ENCODE peak calls at places on chromosomes 7 and 10, in six cellular contexts. Q is GM10248, P is WTC11, Y is GM13977, X is chondrocyte, U is psoas muscle. G is an unnamed sample.

GRCh38 chr10:70499829-70500167 is 21.2 kb downstream of the PALD1 start:
- DNase-seq in Y (peak; percentile 45), U (no peak), P (no peak), Q (no peak), X (no peak), G (no peak)

GRCh38 chr7:66013938-66014337 is 31.9 kb upstream of the GUSB start:
- DNase-seq in P (peak; percentile 62), Q (no peak), U (no peak), X (no peak), Y (no peak), G (no peak)

GRCh38 chr10:71597821-71598498 is 121.6 kb downstream of the C10orf105 start:
- DNase-seq in Q (peak; percentile 57), P (no peak), Y (peak; percentile 67), U (peak; percentile 89), X (no peak), G (no peak)

GRCh38 chr7:10106609-10107008 is 867.1 kb upstream of the PHF14 start:
- DNase-seq in X (no peak), P (no peak), Q (no peak), Y (no peak), U (no peak), G (no peak)

GRCh38 chr10:17768957-17769356 is 17.0 kb downstream of the TMEM236 start:
- DNase-seq in P (no peak), Y (no peak), U (no peak), Q (no peak), X (no peak), G (no peak)

GRCh38 chr7:48360574-48360973 is 189.3 kb downstream of the ABCA13 start:
- DNase-seq in P (no peak), X (no peak), Q (no peak), U (no peak), Y (no peak), G (no peak)

GRCh38 chr10:132480356-132480755 is 57.2 kb upstream of the INPP5A start:
- DNase-seq in Q (no peak), X (peak; percentile 62), Y (no peak), U (peak; percentile 78), P (peak; percentile 3), G (no peak)

GRCh38 chr10:60611291-60611747 is 167.0 kb upstream of the CDK1 start:
- DNase-seq in Q (no peak), U (no peak), Y (no peak), X (no peak), P (no peak), G (peak; percentile 5)

GRCh38 chr7:105032553-105033214 is 18.7 kb downstream of the KMT2E start:
- DNase-seq in P (no peak), X (no peak), Q (no peak), Y (no peak), U (no peak), G (no peak)

GRCh38 chr10:69317175-69318086 is 39.1 kb downstream of the HK1 start:
- DNase-seq in Q (peak; percentile 80), Y (peak; percentile 85), U (no peak), P (no peak), X (no peak), G (peak; percentile 78)

GRCh38 chr7:47951374-47951773 is 3.1 kb upstream of the PKD1L1 start:
- DNase-seq in X (no peak), Y (no peak), P (no peak), U (no peak), Q (no peak), G (no peak)

GRCh38 chr7:1928555-1929348 is 258.7 kb downstream of the ELFN1 start:
- DNase-seq in Q (no peak), X (no peak), P (no peak), Y (no peak), U (peak; percentile 31), G (no peak)

GRCh38 chr10:613217-613616 is 76.3 kb downstream of the DIP2C start:
- DNase-seq in Y (no peak), X (no peak), Q (no peak), P (no peak), U (no peak), G (no peak)

GRCh38 chr7:27157717-27158431 is 1.4 kb upstream of the HOXA7 start:
- DNase-seq in X (no peak), P (no peak), Q (no peak), U (peak; percentile 49), Y (no peak), G (no peak)

GRCh38 chr7:157664866-157665633 is 328.2 kb downstream of the DNAJB6 start:
- DNase-seq in X (no peak), Y (no peak), P (no peak), U (no peak), Q (no peak), G (no peak)

GRCh38 chr7:131302876-131303707 is 24.6 kb upstream of the MKLN1 start:
- DNase-seq in P (peak; percentile 48), Q (peak; percentile 30), Y (peak; percentile 37), U (no peak), X (no peak), G (peak; percentile 22)

GRCh38 chr7:131300078-131300477 is 27.6 kb upstream of the MKLN1 start:
- DNase-seq in Q (no peak), U (no peak), P (no peak), X (no peak), Y (no peak), G (no peak)

GRCh38 chr7:131298608-131298992 is 29.1 kb upstream of the MKLN1 start:
- DNase-seq in Y (no peak), Q (no peak), P (no peak), X (no peak), U (no peak), G (no peak)

GRCh38 chr7:131302453-131302852 is 25.2 kb upstream of the MKLN1 start:
- DNase-seq in Q (no peak), X (no peak), U (no peak), Y (no peak), P (no peak), G (no peak)

GRCh38 chr7:131300572-131301466 is 26.9 kb upstream of the MKLN1 start:
- DNase-seq in Y (no peak), X (no peak), P (no peak), U (no peak), Q (no peak), G (no peak)
- TF ChIP-seq CTCF in Y (no peak), X (no peak), P (no peak), U (no peak), Q (no peak), G (no peak)

GRCh38 chr7:128919881-128920789 is 9.6 kb upstream of the KCP start:
- DNase-seq in X (no peak), P (no peak), Q (no peak), Y (no peak), U (no peak), G (no peak)
- TF ChIP-seq CTCF in X (peak; percentile 56), P (no peak), Q (peak; percentile 19), Y (peak; percentile 9), U (no peak), G (no peak)

GRCh38 chr7:79810945-79811344 is 323.7 kb upstream of the GNAI1 start:
- DNase-seq in P (no peak), Q (no peak), U (no peak), Y (no peak), X (no peak), G (no peak)

GRCh38 chr7:79806161-79806734 is 328.4 kb upstream of the GNAI1 start:
- DNase-seq in Q (no peak), P (no peak), Y (no peak), X (no peak), U (no peak), G (no peak)
- TF ChIP-seq CTCF in Q (no peak), P (no peak), Y (no peak), X (peak; percentile 76), U (no peak), G (no peak)

GRCh38 chr7:11831727-11832495 is at the start of gene THSD7A:
- DNase-seq in Q (peak; percentile 26), X (peak; percentile 67), U (peak; percentile 52), P (peak; percentile 69), Y (peak; percentile 28), G (peak; percentile 1)
- TF ChIP-seq CTCF in Q (no peak), X (peak; percentile 30), U (peak; percentile 12), P (no peak), Y (no peak), G (no peak)

GRCh38 chr10:118102116-118102515 is 55.4 kb upstream of the RAB11FIP2 start:
- DNase-seq in Q (no peak), P (no peak), U (no peak), Y (no peak), X (no peak), G (no peak)
- TF ChIP-seq CTCF in Q (no peak), P (no peak), U (no peak), Y (no peak), X (peak; percentile 56), G (no peak)

DNA sequence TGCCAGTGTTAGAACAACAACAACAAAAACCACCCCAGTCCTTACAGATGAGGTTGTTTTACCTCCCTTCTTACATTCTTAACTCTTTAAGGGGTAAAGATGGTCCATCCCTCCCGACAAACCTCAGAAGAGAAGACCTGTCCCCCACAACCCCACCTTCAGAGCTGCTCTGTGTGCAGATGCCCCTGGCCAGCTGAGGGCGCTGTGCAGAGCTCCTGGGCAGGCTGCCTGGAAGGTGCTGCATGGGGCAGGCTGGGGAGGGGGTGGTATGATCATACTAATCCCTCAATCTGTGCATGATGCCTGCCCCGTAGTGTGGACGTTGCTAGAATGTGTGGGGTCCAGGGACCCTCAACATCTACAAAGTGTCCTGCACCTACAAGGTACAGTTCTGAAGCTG is 387.1 kb downstream of the INHBA start:
- DNase-seq in X (no peak), Y (no peak), P (peak; percentile 77), Q (no peak), U (no peak), G (no peak)
- TF ChIP-seq CTCF in X (peak; percentile 51), Y (no peak), P (peak; percentile 58), Q (no peak), U (no peak), G (no peak)

DNA sequence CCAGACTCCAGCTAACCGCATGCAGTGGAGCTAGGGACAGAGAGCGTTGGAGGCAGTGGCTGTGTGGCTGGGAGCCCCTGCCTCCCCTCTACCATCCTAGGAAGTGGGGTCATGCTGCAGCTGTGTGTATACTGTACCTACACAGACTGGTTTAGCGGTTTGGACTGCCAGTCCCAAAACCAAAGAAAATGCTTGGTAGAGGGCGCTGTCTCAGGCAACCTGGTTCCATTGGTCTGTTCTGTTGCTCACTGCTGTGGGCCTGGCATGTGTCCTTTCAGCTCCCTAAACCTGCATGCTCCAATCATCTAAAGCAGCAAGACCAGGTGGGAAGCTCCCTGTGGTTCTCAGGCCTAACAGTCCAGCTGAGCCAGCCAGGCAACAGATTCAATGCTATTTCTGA is 4.5 kb downstream of the RBP4 start:
- DNase-seq in P (peak; percentile 42), X (no peak), U (no peak), Q (no peak), Y (no peak), G (no peak)
- TF ChIP-seq CTCF in P (no peak), X (peak; percentile 24), U (no peak), Q (no peak), Y (peak; percentile 12), G (no peak)

DNA sequence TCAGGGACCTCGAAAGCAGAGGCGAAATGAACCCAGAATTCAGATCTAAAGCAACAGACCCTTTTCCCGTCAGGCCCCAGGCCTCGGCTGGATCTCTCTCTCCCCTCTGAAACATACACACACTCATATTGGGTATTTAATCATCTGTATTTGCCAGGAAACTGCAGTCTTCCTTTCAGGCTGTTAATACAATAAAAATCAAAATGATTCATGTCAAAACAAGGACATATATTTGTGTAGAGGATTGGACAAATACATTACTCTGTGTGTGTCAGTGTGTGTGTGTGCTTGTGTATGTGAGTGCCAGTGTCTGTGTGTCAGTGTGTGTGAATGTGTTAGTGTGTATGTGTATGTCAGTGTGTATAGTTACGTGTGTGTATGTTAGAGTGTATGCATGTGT is 90.8 kb downstream of the JCAD start:
- DNase-seq in U (no peak), Y (no peak), P (no peak), X (no peak), Q (no peak), G (no peak)
- TF ChIP-seq CTCF in U (no peak), Y (no peak), P (no peak), X (no peak), Q (no peak), G (no peak)